ENCODE peak calls at places on chromosome 18, in eight cellular contexts. Z is AG04450, C is cardiac fibroblast, N is nephron progenitor cell, D is MCF 10A, L is D721Med, Y is H9, R is ovary. G is an unnamed sample.

GRCh38 chr18:50986360-50987087 is 18.7 kb downstream of the ELAC1 start:
- DNase-seq in Y (no peak), L (no peak), D (no peak), Z (no peak), N (no peak), C (no peak), R (no peak), G (no peak)

GRCh38 chr18:5969355-5970003 is 74.2 kb upstream of the TMEM200C start:
- DNase-seq in N (no peak), D (no peak), Z (no peak), R (no peak), L (no peak), C (no peak), Y (no peak), G (peak; percentile 75)

GRCh38 chr18:80175451-80176235 is 66.6 kb downstream of the ADNP2 start:
- DNase-seq in C (no peak), Y (no peak), N (no peak), R (no peak), L (no peak), D (peak; percentile 54), Z (no peak), G (no peak)

GRCh38 chr18:79250236-79250993 is 145.3 kb upstream of the NFATC1 start:
- DNase-seq in C (no peak), R (no peak), N (no peak), Y (no peak), L (no peak), Z (no peak), D (no peak), G (no peak)

GRCh38 chr18:58135170-58135569 is 91.1 kb downstream of the NEDD4L start:
- DNase-seq in N (no peak), Y (no peak), D (no peak), L (no peak), R (no peak), C (peak; percentile 42), Z (peak; percentile 85), G (no peak)

GRCh38 chr18:48544661-48545415 is 6.0 kb downstream of the CTIF start:
- DNase-seq in D (no peak), L (no peak), N (no peak), Y (no peak), R (peak; percentile 5), Z (no peak), C (no peak), G (no peak)

GRCh38 chr18:2963048-2963447 is 49.9 kb downstream of the LPIN2 start:
- DNase-seq in R (no peak), N (no peak), Z (no peak), L (no peak), D (no peak), Y (no peak), C (no peak), G (no peak)

GRCh38 chr18:10979411-10979810 is 170.0 kb downstream of the PIEZO2 start:
- DNase-seq in Y (no peak), C (no peak), Z (no peak), L (no peak), N (no peak), D (no peak), R (no peak), G (no peak)

GRCh38 chr18:36744261-36744876 is 84.4 kb downstream of the TPGS2 start:
- DNase-seq in D (no peak), C (no peak), Z (peak; percentile 27), Y (no peak), R (no peak), N (no peak), L (no peak), G (no peak)

GRCh38 chr18:77071711-77072292 is 60.8 kb downstream of the MBP start:
- DNase-seq in N (no peak), Z (peak; percentile 96), Y (no peak), C (peak; percentile 96), D (peak; percentile 88), R (peak; percentile 45), L (no peak), G (no peak)

GRCh38 chr18:45657357-45658335 is 42.4 kb downstream of the SLC14A2 start:
- DNase-seq in Y (no peak), R (no peak), L (no peak), N (no peak), D (peak; percentile 66), C (no peak), Z (no peak), G (no peak)

DNA sequence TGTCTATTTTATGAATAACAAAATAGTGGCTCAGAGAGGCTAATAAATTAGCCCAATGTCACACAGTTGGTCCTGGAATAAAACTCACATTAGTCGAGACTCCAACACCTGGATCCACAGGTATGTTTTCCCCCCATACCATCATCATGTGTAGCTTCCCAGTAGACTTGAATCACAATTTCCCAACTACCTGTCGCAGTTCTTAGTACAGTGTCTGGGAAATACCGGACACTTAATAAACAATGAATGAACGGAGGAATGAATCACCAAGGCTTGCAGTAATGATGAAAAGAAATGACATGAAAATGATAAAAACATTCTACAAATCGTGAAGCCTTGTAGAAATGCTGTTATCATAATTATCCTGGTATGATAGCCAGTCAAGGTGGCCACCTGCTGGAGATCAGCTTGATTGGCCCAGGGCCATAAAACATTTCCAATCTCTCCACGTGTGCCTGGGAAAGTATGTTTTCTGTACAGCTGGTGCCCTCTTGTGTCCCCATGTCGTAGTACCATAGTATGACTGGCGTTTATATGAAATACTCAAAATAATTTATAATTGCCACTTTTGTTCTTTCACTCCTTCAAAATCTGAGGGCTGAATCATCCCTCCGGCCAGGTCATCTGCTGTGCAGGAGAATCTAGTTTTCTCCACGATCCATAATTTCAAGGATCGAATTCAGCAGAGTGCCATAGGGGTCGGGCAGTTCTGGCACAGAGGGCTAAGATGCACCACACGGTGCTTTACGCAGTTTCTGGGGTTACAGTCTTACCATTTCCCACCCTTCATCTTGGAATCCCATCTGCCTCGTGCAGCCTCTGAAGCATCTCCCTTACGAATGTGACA is 95.4 kb downstream of the LAMA1 start:
- DNase-seq in R (no peak), Z (no peak), L (peak; percentile 44), Y (no peak), N (no peak), C (peak; percentile 21), D (peak; percentile 84), G (no peak)
- TF ChIP-seq CTCF in R (no peak), Z (peak; percentile 42), L (peak; percentile 75), Y (peak; percentile 53), N (peak; percentile 35), C (peak; percentile 31), D (peak; percentile 72), G (peak; percentile 51)

GRCh38 chr18:55775972-55776371 is 188.0 kb upstream of the TCF4 start:
- DNase-seq in Y (no peak), R (no peak), Z (no peak), D (no peak), L (no peak), C (no peak), N (no peak), G (no peak)
- TF ChIP-seq CTCF in Y (peak; percentile 36), R (no peak), Z (peak; percentile 27), D (no peak), L (no peak), C (no peak), N (no peak), G (peak; percentile 29)

GRCh38 chr18:34726286-34727004 is 16.3 kb downstream of the DTNA start:
- DNase-seq in D (no peak), N (no peak), C (no peak), R (no peak), Z (no peak), L (no peak), Y (peak; percentile 52), G (no peak)
- TF ChIP-seq CTCF in D (no peak), N (no peak), C (no peak), R (no peak), Z (no peak), L (no peak), Y (no peak), G (no peak)

GRCh38 chr18:8982416-8983183 is 119.9 kb upstream of the NDUFV2 start:
- DNase-seq in Z (peak; percentile 58), R (no peak), C (peak; percentile 66), N (no peak), Y (no peak), L (no peak), D (peak; percentile 69), G (no peak)
- TF ChIP-seq CTCF in Z (peak; percentile 33), R (no peak), C (peak; percentile 47), N (no peak), Y (peak; percentile 70), L (peak; percentile 47), D (peak; percentile 45), G (peak; percentile 82)

GRCh38 chr18:40159141-40160017 is 1795.7 kb upstream of the PIK3C3 start:
- DNase-seq in Z (no peak), R (no peak), C (peak; percentile 70), N (no peak), D (peak; percentile 62), L (no peak), Y (no peak), G (no peak)
- TF ChIP-seq CTCF in Z (peak; percentile 74), R (no peak), C (peak; percentile 62), N (peak; percentile 65), D (peak; percentile 55), L (peak; percentile 72), Y (peak; percentile 79), G (peak; percentile 78)